ENCODE peak calls at places on chromosomes 11 and 22, in ten cellular contexts. X is GM10248, B is brain microvascular endothelial cell, Q is AG10803, P is AG04449, K is bronchial epithelial cell, M is glutamatergic neuron, I is sigmoid colon, Z is fibroblast of pulmonary artery, L is AG09309. H is an unnamed sample.

GRCh38 chr11:428295-428694 is 13.5 kb upstream of the SIGIRR start:
- DNase-seq in X (no peak), B (no peak), Q (no peak), P (no peak), K (no peak), M (no peak), I (no peak), Z (no peak), L (no peak), H (no peak)

GRCh38 chr11:9250139-9250582 is 15.0 kb downstream of the DENND5A start:
- DNase-seq in X (peak; percentile 65), B (no peak), Q (no peak), P (no peak), K (no peak), M (no peak), I (no peak), Z (peak; percentile 79), L (no peak), H (no peak)

GRCh38 chr11:99911116-99911515 is 776.0 kb upstream of the ARHGAP42 start:
- DNase-seq in X (no peak), B (no peak), Q (no peak), P (no peak), K (no peak), M (no peak), I (no peak), Z (no peak), L (no peak), H (no peak)

GRCh38 chr11:3959918-3960295 is 104.4 kb downstream of the STIM1 start:
- DNase-seq in X (no peak), B (no peak), Q (peak; percentile 62), P (no peak), K (no peak), M (no peak), I (no peak), Z (no peak), L (no peak), H (no peak)

GRCh38 chr11:124915541-124916369 is 3.3 kb upstream of the HEPN1 start:
- DNase-seq in X (no peak), B (peak; percentile 66), Q (no peak), P (no peak), K (peak; percentile 26), M (no peak), I (no peak), Z (peak; percentile 62), L (no peak), H (no peak)

GRCh38 chr11:15327786-15328231 is 213.1 kb downstream of the INSC start:
- DNase-seq in X (peak; percentile 24), B (peak; percentile 32), Q (peak; percentile 3), P (no peak), K (peak; percentile 26), M (peak; percentile 86), I (no peak), Z (peak; percentile 51), L (no peak), H (no peak)

GRCh38 chr11:57377098-57377497 is 3.9 kb downstream of the PRG3 start:
- DNase-seq in X (no peak), B (no peak), Q (peak; percentile 26), P (no peak), K (no peak), M (no peak), I (no peak), Z (no peak), L (no peak), H (no peak)

GRCh38 chr22:45073064-45073463 is 63.3 kb upstream of the PHF21B start:
- DNase-seq in X (no peak), B (no peak), Q (no peak), P (no peak), K (peak; percentile 13), M (no peak), I (no peak), Z (no peak), L (no peak), H (no peak)

GRCh38 chr11:69775163-69775755 is at the start of gene FGF4:
- DNase-seq in X (no peak), B (no peak), Q (no peak), P (no peak), K (no peak), M (peak; percentile 41), I (no peak), Z (no peak), L (no peak), H (no peak)

GRCh38 chr11:6201486-6201885 is 2.5 kb downstream of the OR52W1 start:
- DNase-seq in X (no peak), B (no peak), Q (peak; percentile 57), P (peak; percentile 33), K (peak; percentile 7), M (no peak), I (no peak), Z (no peak), L (peak; percentile 24), H (no peak)

GRCh38 chr11:117045196-117045595 is 53.0 kb downstream of the SIK3 start:
- DNase-seq in X (no peak), B (no peak), Q (peak; percentile 71), P (no peak), K (peak; percentile 63), M (no peak), I (no peak), Z (no peak), L (no peak), H (no peak)

GRCh38 chr22:42410708-42411107 is 21.5 kb downstream of the NFAM1 start:
- DNase-seq in X (no peak), B (no peak), Q (no peak), P (no peak), K (no peak), M (no peak), I (no peak), Z (no peak), L (no peak), H (no peak)

GRCh38 chr11:65586676-65587075 is 8.9 kb downstream of the KCNK7 start:
- DNase-seq in X (no peak), B (no peak), Q (peak; percentile 59), P (no peak), K (no peak), M (no peak), I (no peak), Z (peak; percentile 42), L (no peak), H (no peak)

GRCh38 chr11:10612217-10612862 is 43.9 kb upstream of the LYVE1 start:
- DNase-seq in X (no peak), B (no peak), Q (no peak), P (no peak), K (no peak), M (no peak), I (no peak), Z (no peak), L (no peak), H (no peak)

GRCh38 chr22:50461536-50461935 is 13.3 kb downstream of the SBF1 start:
- DNase-seq in X (no peak), B (no peak), Q (no peak), P (no peak), K (no peak), M (no peak), I (no peak), Z (no peak), L (no peak), H (no peak)

GRCh38 chr22:50461979-50462540 is 12.8 kb downstream of the SBF1 start:
- DNase-seq in X (no peak), B (no peak), Q (no peak), P (no peak), K (no peak), M (no peak), I (no peak), Z (no peak), L (no peak), H (no peak)

GRCh38 chr22:50460942-50461341 is 13.9 kb downstream of the SBF1 start:
- DNase-seq in X (no peak), B (no peak), Q (no peak), P (no peak), K (peak; percentile 46), M (no peak), I (no peak), Z (no peak), L (no peak), H (no peak)

GRCh38 chr22:50459016-50459415 is 15.8 kb downstream of the SBF1 start:
- DNase-seq in X (no peak), B (no peak), Q (no peak), P (no peak), K (no peak), M (no peak), I (no peak), Z (no peak), L (no peak), H (no peak)

DNA sequence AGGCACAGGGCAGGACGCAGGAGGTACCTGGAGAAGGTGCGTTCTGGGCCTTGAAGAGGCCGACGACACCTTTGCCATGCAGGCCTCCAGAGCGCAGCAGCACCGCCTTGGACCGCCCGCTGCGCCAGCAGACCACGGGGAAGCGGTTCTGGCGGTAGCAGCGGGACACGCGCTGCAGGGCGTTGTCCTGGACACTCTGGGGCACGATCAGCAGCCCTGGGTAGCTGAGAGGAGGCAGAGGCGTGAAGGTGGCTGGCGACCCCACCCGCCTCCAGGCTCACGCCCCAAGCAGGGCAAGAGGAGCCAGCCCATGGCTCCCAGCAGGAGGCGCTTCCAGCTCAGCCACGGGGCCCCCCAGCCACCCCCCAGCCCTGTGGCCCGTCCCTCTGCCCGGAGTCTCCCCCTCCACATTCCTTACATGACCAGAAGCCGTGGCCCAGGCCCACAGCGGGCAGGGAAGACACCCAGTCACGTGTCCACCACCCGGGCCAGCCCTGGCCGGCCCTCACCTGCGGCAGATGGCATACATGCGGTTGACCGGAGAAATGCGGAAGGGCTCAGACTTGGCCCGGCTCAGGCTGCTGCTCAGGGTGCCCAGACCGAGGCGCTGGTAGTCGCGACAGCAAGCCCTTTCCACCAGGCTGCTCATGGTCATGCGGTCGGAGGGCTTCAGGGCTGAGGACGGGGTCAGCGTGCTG is 15.2 kb downstream of the SBF1 start:
- DNase-seq in X (no peak), B (no peak), Q (no peak), P (no peak), K (no peak), M (no peak), I (no peak), Z (no peak), L (no peak), H (no peak)
- TF ChIP-seq CTCF in X (peak; percentile 5), B (no peak), Q (no peak), P (no peak), K (no peak), M (no peak), I (no peak), Z (no peak), L (no peak), H (peak; percentile 16)

GRCh38 chr11:13759050-13759449 is 90.6 kb downstream of the FAR1 start:
- DNase-seq in X (no peak), B (no peak), Q (no peak), P (no peak), K (no peak), M (no peak), I (no peak), Z (no peak), L (no peak), H (no peak)
- TF ChIP-seq CTCF in X (no peak), B (no peak), Q (no peak), P (no peak), K (no peak), M (no peak), I (no peak), Z (no peak), L (no peak), H (no peak)

GRCh38 chr22:20588092-20588842 is 80.9 kb downstream of the MED15 start:
- DNase-seq in X (no peak), B (no peak), Q (no peak), P (no peak), K (no peak), M (no peak), I (no peak), Z (no peak), L (no peak), H (no peak)
- TF ChIP-seq CTCF in X (no peak), B (peak; percentile 13), Q (no peak), P (no peak), K (no peak), M (no peak), I (no peak), Z (no peak), L (no peak), H (no peak)

GRCh38 chr11:75577198-75577597 is 15.1 kb downstream of the SERPINH1 start:
- DNase-seq in X (peak; percentile 42), B (no peak), Q (peak; percentile 63), P (no peak), K (peak; percentile 27), M (peak; percentile 69), I (no peak), Z (no peak), L (no peak), H (no peak)
- TF ChIP-seq CTCF in X (peak; percentile 21), B (peak; percentile 73), Q (peak; percentile 66), P (peak; percentile 68), K (peak; percentile 61), M (peak; percentile 68), I (peak; percentile 83), Z (peak; percentile 59), L (peak; percentile 59), H (peak; percentile 79)

H was measured in chondrocyte.